ENCODE peak calls at places on chromosomes 11 and 22, in four cellular contexts. One of them, this sample, is unnamed.
A peak's percentile ranks its signal among the peaks of the same experiment; 100 is the strongest.

GRCh38 chr22:26590525-26590858 is 560 bp upstream of the TPST2 start:
- DNase-seq in activated CD8-positive, alpha-beta T cell treated with anti-CD3 and anti-CD28 coated beads for 36 hours: no peak
- DNase-seq in Calu3: no peak
- DNase-seq in activated gamma-delta T cell treated with Interleukin-2 at 50 U/mL for 16 hours: no peak
- DNase-seq in this sample: no peak

GRCh38 chr11:11179239-11179638 is 173.8 kb downstream of the CSNK2A3 start:
- DNase-seq in activated gamma-delta T cell treated with Interleukin-2 at 50 U/mL for 16 hours: no peak
- DNase-seq in activated CD8-positive, alpha-beta T cell treated with anti-CD3 and anti-CD28 coated beads for 36 hours: no peak
- DNase-seq in Calu3: peak; percentile 36
- DNase-seq in this sample: no peak

GRCh38 chr11:76578655-76579046 is 91.9 kb downstream of the LRRC32 start:
- DNase-seq in Calu3: no peak
- DNase-seq in activated gamma-delta T cell treated with Interleukin-2 at 50 U/mL for 16 hours: no peak
- DNase-seq in activated CD8-positive, alpha-beta T cell treated with anti-CD3 and anti-CD28 coated beads for 36 hours: no peak
- DNase-seq in this sample: no peak

GRCh38 chr22:33918676-33919590 is 1.3 kb downstream of the LARGE1 start:
- DNase-seq in activated gamma-delta T cell treated with Interleukin-2 at 50 U/mL for 16 hours: no peak
- DNase-seq in Calu3: no peak
- DNase-seq in activated CD8-positive, alpha-beta T cell treated with anti-CD3 and anti-CD28 coated beads for 36 hours: no peak
- DNase-seq in this sample: no peak

GRCh38 chr22:22031571-22031970 is 49.0 kb upstream of the TOP3B start:
- DNase-seq in activated gamma-delta T cell treated with Interleukin-2 at 50 U/mL for 16 hours: no peak
- DNase-seq in activated CD8-positive, alpha-beta T cell treated with anti-CD3 and anti-CD28 coated beads for 36 hours: no peak
- DNase-seq in Calu3: no peak
- DNase-seq in this sample: no peak

GRCh38 chr22:20944042-20944441 is 23.0 kb upstream of the AIFM3 start:
- DNase-seq in activated CD8-positive, alpha-beta T cell treated with anti-CD3 and anti-CD28 coated beads for 36 hours: no peak
- DNase-seq in activated gamma-delta T cell treated with Interleukin-2 at 50 U/mL for 16 hours: no peak
- DNase-seq in Calu3: no peak
- DNase-seq in this sample: no peak

GRCh38 chr11:67585911-67586310 is 2.3 kb downstream of the GSTP1 start:
- DNase-seq in activated CD8-positive, alpha-beta T cell treated with anti-CD3 and anti-CD28 coated beads for 36 hours: no peak
- DNase-seq in Calu3: no peak
- DNase-seq in activated gamma-delta T cell treated with Interleukin-2 at 50 U/mL for 16 hours: no peak
- DNase-seq in this sample: no peak

GRCh38 chr22:43882122-43882767 is 9.6 kb downstream of the PNPLA5 start:
- DNase-seq in activated CD8-positive, alpha-beta T cell treated with anti-CD3 and anti-CD28 coated beads for 36 hours: no peak
- DNase-seq in Calu3: no peak
- DNase-seq in activated gamma-delta T cell treated with Interleukin-2 at 50 U/mL for 16 hours: no peak
- DNase-seq in this sample: no peak

GRCh38 chr11:10303558-10304363 is 1.1 kb upstream of the ADM start:
- DNase-seq in activated CD8-positive, alpha-beta T cell treated with anti-CD3 and anti-CD28 coated beads for 36 hours: peak; percentile 59
- DNase-seq in Calu3: peak; percentile 38
- DNase-seq in activated gamma-delta T cell treated with Interleukin-2 at 50 U/mL for 16 hours: peak; percentile 23
- DNase-seq in this sample: peak; percentile 54

GRCh38 chr11:125621995-125622394 is 3.0 kb upstream of the CHEK1 start:
- DNase-seq in activated gamma-delta T cell treated with Interleukin-2 at 50 U/mL for 16 hours: no peak
- DNase-seq in Calu3: no peak
- DNase-seq in activated CD8-positive, alpha-beta T cell treated with anti-CD3 and anti-CD28 coated beads for 36 hours: no peak
- DNase-seq in this sample: no peak

GRCh38 chr11:88626216-88626615 is 288.7 kb upstream of the CTSC start:
- DNase-seq in activated gamma-delta T cell treated with Interleukin-2 at 50 U/mL for 16 hours: no peak
- DNase-seq in Calu3: no peak
- DNase-seq in activated CD8-positive, alpha-beta T cell treated with anti-CD3 and anti-CD28 coated beads for 36 hours: no peak
- DNase-seq in this sample: no peak

GRCh38 chr11:134049303-134049702 is 19.6 kb upstream of the JAM3 start:
- DNase-seq in Calu3: no peak
- DNase-seq in activated CD8-positive, alpha-beta T cell treated with anti-CD3 and anti-CD28 coated beads for 36 hours: no peak
- DNase-seq in activated gamma-delta T cell treated with Interleukin-2 at 50 U/mL for 16 hours: no peak
- DNase-seq in this sample: peak; percentile 15

GRCh38 chr11:120091121-120091520 is 46.8 kb downstream of the TRIM29 start:
- DNase-seq in activated gamma-delta T cell treated with Interleukin-2 at 50 U/mL for 16 hours: no peak
- DNase-seq in activated CD8-positive, alpha-beta T cell treated with anti-CD3 and anti-CD28 coated beads for 36 hours: no peak
- DNase-seq in Calu3: no peak
- DNase-seq in this sample: no peak

GRCh38 chr22:38205261-38206128 is 3.7 kb downstream of the MAFF start:
- DNase-seq in activated CD8-positive, alpha-beta T cell treated with anti-CD3 and anti-CD28 coated beads for 36 hours: no peak
- DNase-seq in Calu3: no peak
- DNase-seq in activated gamma-delta T cell treated with Interleukin-2 at 50 U/mL for 16 hours: no peak
- DNase-seq in this sample: no peak

GRCh38 chr11:121741316-121741715 is 288.5 kb upstream of the SORL1-AS1 start:
- DNase-seq in Calu3: no peak
- DNase-seq in activated gamma-delta T cell treated with Interleukin-2 at 50 U/mL for 16 hours: no peak
- DNase-seq in activated CD8-positive, alpha-beta T cell treated with anti-CD3 and anti-CD28 coated beads for 36 hours: no peak
- DNase-seq in this sample: no peak

GRCh38 chr11:123255909-123256308 is 60.9 kb upstream of the CLMP start:
- DNase-seq in activated gamma-delta T cell treated with Interleukin-2 at 50 U/mL for 16 hours: no peak
- DNase-seq in activated CD8-positive, alpha-beta T cell treated with anti-CD3 and anti-CD28 coated beads for 36 hours: no peak
- DNase-seq in Calu3: no peak
- DNase-seq in this sample: no peak

GRCh38 chr11:114162719-114163123 is 103.2 kb downstream of the ZBTB16 start:
- DNase-seq in activated gamma-delta T cell treated with Interleukin-2 at 50 U/mL for 16 hours: no peak
- DNase-seq in Calu3: peak; percentile 13
- DNase-seq in activated CD8-positive, alpha-beta T cell treated with anti-CD3 and anti-CD28 coated beads for 36 hours: no peak
- DNase-seq in this sample: no peak